ENCODE peak calls at places on chromosomes 11 and 22, in five cellular contexts. K, L, B, W and D are unnamed samples.

GRCh38 chr11:9462172-9462799 is 1.5 kb downstream of the ZNF143 start:
- DNase-seq in K (no peak), L (peak), B (no peak), W (no peak), D (no peak)

GRCh38 chr22:29117799-29118477 is 45.1 kb downstream of the KREMEN1 start:
- DNase-seq in K (no peak), L (peak), B (no peak), W (no peak), D (no peak)

GRCh38 chr22:26527167-26527566 is 14.9 kb upstream of the TFIP11 start:
- DNase-seq in K (no peak), L (no peak), B (no peak), W (no peak), D (no peak)

GRCh38 chr11:128802358-128802981 is 64.6 kb downstream of the KCNJ1 start:
- DNase-seq in K (no peak), L (no peak), B (no peak), W (peak), D (no peak)

GRCh38 chr11:107858217-107859070 is at the start of gene SLC35F2:
- DNase-seq in K (peak), L (peak), B (peak), W (peak), D (no peak)

GRCh38 chr11:44564653-44565007 is 833 bp upstream of the CD82 start:
- DNase-seq in K (peak), L (peak), B (peak), W (peak), D (peak)

GRCh38 chr11:31974737-31975136 is 116.1 kb upstream of the RCN1 start:
- DNase-seq in K (no peak), L (peak), B (no peak), W (no peak), D (no peak)

GRCh38 chr22:50438305-50439275 is 36.2 kb downstream of the SBF1 start:
- DNase-seq in K (no peak), L (no peak), B (no peak), W (no peak), D (no peak)

GRCh38 chr22:46842606-46843005 is 80.2 kb downstream of the TBC1D22A start:
- DNase-seq in K (no peak), L (no peak), B (no peak), W (no peak), D (no peak)

GRCh38 chr11:92642146-92642919 is 327.1 kb upstream of the MTNR1B start:
- DNase-seq in K (no peak), L (no peak), B (no peak), W (no peak), D (no peak)

GRCh38 chr11:64877390-64878222 is 815 bp downstream of the EHD1 start:
- DNase-seq in K (no peak), L (no peak), B (peak), W (no peak), D (no peak)

GRCh38 chr11:114892381-114893197 is 214.3 kb downstream of the NXPE2 start:
- DNase-seq in K (no peak), L (no peak), B (no peak), W (no peak), D (no peak)

GRCh38 chr22:36220457-36220921 is 18.8 kb downstream of the APOL2 start:
- DNase-seq in K (peak), L (peak), B (peak), W (peak), D (no peak)

GRCh38 chr11:44842219-44842618 is 108.5 kb downstream of the TP53I11 start:
- DNase-seq in K (peak), L (peak), B (no peak), W (no peak), D (peak)

GRCh38 chr11:124633355-124633754 is 10.7 kb downstream of the TBRG1 start:
- DNase-seq in K (no peak), L (peak), B (no peak), W (no peak), D (no peak)

GRCh38 chr11:42595856-42596255 is 715.9 kb upstream of the API5 start:
- DNase-seq in K (no peak), L (no peak), B (no peak), W (no peak), D (no peak)

GRCh38 chr22:38751422-38752346 is 4.1 kb downstream of the SUN2 start:
- DNase-seq in K (no peak), L (no peak), B (no peak), W (no peak), D (no peak)

GRCh38 chr11:62370743-62371440 is 33.6 kb downstream of the ASRGL1 start:
- DNase-seq in K (no peak), L (no peak), B (no peak), W (peak), D (no peak)

GRCh38 chr11:77842451-77843121 is 21.6 kb downstream of the AAMDC start:
- DNase-seq in K (no peak), L (peak), B (no peak), W (no peak), D (no peak)

GRCh38 chr11:82521427-82521826 is 212.2 kb downstream of the FAM181B start:
- DNase-seq in K (no peak), L (no peak), B (no peak), W (no peak), D (no peak)

GRCh38 chr11:103266167-103266831 is 157.1 kb downstream of the DYNC2H1 start:
- DNase-seq in K (no peak), L (no peak), B (no peak), W (no peak), D (no peak)

GRCh38 chr11:23311986-23312940 is 452.0 kb upstream of the CCDC179 start:
- DNase-seq in K (peak), L (peak), B (no peak), W (no peak), D (no peak)

GRCh38 chr11:103901656-103902055 is 134.8 kb upstream of the DDI1 start:
- DNase-seq in K (no peak), L (peak), B (no peak), W (no peak), D (no peak)

GRCh38 chr11:111409915-111410314 is 30.8 kb upstream of the POU2AF1 start:
- DNase-seq in K (no peak), L (no peak), B (no peak), W (no peak), D (no peak)

GRCh38 chr22:37909756-37910155 is 3.7 kb downstream of the MICALL1 start:
- DNase-seq in K (no peak), L (no peak), B (no peak), W (no peak), D (no peak)

GRCh38 chr11:80204021-80204420 is 763.2 kb upstream of the TENM4 start:
- DNase-seq in K (no peak), L (no peak), B (no peak), W (no peak), D (no peak)

GRCh38 chr22:46580940-46581579 is 39.1 kb upstream of the GRAMD4 start:
- DNase-seq in K (no peak), L (no peak), B (no peak), W (no peak), D (no peak)

GRCh38 chr11:114195981-114196731 is 100.0 kb upstream of the NNMT start:
- DNase-seq in K (no peak), L (no peak), B (no peak), W (no peak), D (no peak)

GRCh38 chr11:71947498-71947897 is 18.7 kb downstream of the RNF121 start:
- DNase-seq in K (no peak), L (no peak), B (no peak), W (no peak), D (no peak)

GRCh38 chr11:692824-693414 is 2.1 kb downstream of the DEAF1 start:
- DNase-seq in K (no peak), L (no peak), B (no peak), W (no peak), D (no peak)

GRCh38 chr11:124951341-124951740 is 2.7 kb upstream of the CCDC15 start:
- DNase-seq in K (no peak), L (no peak), B (no peak), W (no peak), D (no peak)

GRCh38 chr22:17869285-17870096 is 95.2 kb upstream of the BID start:
- DNase-seq in K (no peak), L (no peak), B (no peak), W (no peak), D (no peak)

GRCh38 chr11:72813740-72814138 is 472 bp upstream of the ATG16L2 start:
- DNase-seq in K (peak), L (peak), B (peak), W (peak), D (no peak)

GRCh38 chr11:13962562-13963168 is at the start of gene SPON1:
- DNase-seq in K (peak), L (peak), B (peak), W (peak), D (no peak)

GRCh38 chr11:96159968-96160367 is 183.0 kb downstream of the MAML2 start:
- DNase-seq in K (no peak), L (no peak), B (no peak), W (no peak), D (no peak)

GRCh38 chr11:119323532-119324033 is 6.7 kb upstream of the MCAM start:
- DNase-seq in K (peak), L (peak), B (peak), W (peak), D (no peak)

GRCh38 chr11:58525037-58525614 is 17.2 kb upstream of the OR5B21 start:
- DNase-seq in K (no peak), L (no peak), B (no peak), W (no peak), D (no peak)

GRCh38 chr11:102469196-102469821 is 16.7 kb upstream of the TMEM123 start:
- DNase-seq in K (no peak), L (peak), B (no peak), W (no peak), D (no peak)

DNA sequence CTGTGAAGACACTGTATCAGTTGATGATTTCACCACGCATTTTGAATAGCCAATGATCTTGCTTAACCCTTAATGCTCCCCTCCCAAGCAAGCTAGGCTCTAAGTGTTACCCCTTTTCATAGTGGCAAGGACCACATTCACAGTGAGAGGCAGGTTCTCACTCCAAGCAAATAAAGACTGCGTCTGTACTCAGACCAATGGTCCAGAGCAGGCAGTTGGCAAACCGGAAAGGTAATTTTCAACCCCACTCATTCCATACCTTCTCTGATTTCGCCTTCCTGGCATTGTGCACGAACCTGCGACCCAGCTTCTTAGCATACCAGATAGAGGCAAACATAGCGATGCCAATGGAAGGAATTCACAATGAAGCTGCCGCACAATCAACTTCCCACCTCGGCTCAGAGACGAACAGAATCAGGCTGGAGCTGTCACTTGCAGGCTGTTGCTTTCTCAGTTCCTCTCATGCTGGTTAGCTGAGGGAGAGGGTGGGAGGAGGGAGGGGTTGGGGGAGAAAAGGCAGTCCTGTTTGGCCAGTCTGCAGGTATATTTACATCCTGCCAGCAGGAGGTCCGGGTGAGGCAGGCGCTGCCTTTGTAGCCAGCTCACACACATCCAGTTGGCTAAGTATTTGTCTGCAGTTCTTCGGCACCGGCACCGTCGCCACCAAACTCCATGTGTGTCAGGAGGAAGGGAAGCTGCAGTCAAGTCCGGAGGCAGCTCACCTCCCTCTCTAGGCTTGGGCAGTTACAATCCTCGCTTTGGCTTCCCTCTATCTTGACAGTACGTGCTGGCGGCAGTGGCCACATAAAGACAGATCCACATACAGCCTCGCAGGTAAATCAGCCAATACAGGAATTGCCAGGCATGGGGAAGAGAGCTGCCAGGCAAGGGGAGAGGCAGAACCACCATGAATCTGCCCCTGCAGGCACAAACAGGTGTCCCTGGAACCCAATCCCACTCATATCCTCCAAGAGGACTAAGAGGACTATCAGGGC is 1151.3 kb upstream of the CCDC90B start:
- DNase-seq in K (no peak), L (no peak), B (no peak), W (peak), D (no peak)
- H3K27ac ChIP-seq in K (no peak), L (no peak), B (no peak), W (no peak), D (no peak)

GRCh38 chr11:10902301-10902700 is 44.4 kb upstream of the ZBED5 start:
- DNase-seq in K (no peak), L (no peak), B (no peak), W (no peak), D (no peak)

GRCh38 chr11:10899542-10899830 is 41.6 kb upstream of the ZBED5 start:
- DNase-seq in K (no peak), L (no peak), B (peak), W (no peak), D (no peak)

GRCh38 chr11:10898763-10899541 is 41.1 kb upstream of the ZBED5 start:
- DNase-seq in K (no peak), L (no peak), B (no peak), W (no peak), D (no peak)

GRCh38 chr11:10902756-10903155 is 44.9 kb upstream of the ZBED5 start:
- DNase-seq in K (no peak), L (no peak), B (no peak), W (no peak), D (no peak)

DNA sequence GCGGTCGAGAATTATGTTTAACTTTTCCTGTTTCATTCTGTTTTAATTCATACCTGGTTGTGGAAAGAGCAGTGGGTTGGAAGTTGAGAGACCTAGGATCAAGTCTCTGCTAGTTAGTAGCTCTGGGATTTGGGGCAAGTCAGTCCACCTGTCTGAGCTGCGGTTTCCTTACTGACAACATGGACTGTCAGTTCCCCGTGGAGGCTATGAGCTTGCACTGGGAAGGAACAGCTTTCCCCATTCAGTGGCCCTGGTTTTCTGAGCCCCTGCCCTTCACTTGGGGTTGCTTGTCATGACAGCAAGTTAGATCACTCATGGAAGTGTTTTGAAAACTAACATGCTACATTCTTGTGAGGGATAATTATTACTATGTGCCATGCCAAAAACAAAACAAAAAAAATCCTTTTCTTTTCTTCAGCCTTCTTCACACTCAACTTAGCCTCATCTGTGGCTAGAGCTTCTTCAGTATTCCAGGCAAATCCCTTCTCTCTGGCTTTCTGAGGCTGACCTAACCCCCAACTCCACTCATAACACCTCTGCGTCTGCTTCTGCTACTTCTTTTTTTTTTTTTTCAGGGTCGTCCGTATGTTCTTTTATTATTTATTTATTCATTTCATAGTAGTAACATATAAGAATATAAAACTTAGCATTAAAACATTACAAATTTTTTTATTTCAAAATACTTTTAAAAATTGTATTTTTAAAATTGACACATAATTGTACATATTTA is 43.0 kb upstream of the ZBED5 start:
- DNase-seq in K (no peak), L (peak), B (no peak), W (no peak), D (no peak)
- H3K27ac ChIP-seq in K (peak), L (peak), B (peak), W (no peak), D (peak)

GRCh38 chr11:19027829-19028595 is 32.5 kb downstream of the MRGPRX2 start:
- DNase-seq in K (peak), L (peak), B (no peak), W (no peak), D (no peak)
- H3K27ac ChIP-seq in K (no peak), L (no peak), B (no peak), W (no peak), D (no peak)

GRCh38 chr11:120344302-120345004 is 8.2 kb downstream of the ARHGEF12 start:
- DNase-seq in K (peak), L (peak), B (no peak), W (no peak), D (no peak)
- H3K27ac ChIP-seq in K (no peak), L (no peak), B (no peak), W (no peak), D (no peak)

DNA sequence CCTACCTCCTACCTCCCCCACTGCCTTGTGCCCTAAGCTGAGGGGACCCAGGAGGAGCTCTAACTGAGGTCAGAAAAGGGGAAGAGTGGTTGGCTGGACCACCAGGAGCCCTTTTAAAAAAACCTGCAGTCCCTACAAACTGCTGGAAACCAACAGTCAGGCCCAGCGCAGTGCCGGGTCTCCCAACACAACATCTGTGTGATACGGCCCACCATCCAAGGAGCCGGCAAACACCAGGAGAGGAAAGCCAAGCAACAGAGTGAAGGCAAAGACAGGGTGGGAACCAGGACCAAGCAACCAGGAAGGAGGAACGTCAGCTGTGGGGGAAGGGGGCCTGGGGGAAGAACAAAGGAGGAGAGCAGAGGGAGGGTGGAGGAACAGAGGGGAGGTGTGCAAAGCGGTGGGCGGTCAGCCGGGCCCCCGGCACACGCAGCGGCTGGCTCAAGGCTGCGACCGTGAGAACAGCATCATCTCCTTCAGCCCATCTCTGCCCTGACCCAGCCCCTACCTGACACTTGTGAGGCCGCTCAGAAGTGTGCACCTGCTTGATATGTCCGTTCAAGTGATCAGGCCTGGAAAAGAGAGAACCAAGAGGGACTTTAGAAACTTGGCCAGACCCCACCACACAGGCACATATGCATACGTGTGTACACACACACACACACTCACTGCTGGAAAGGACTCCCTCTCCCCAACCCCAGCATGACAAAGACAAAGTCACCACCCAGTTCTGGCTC is 3.6 kb downstream of the PATZ1 start:
- DNase-seq in K (no peak), L (no peak), B (no peak), W (no peak), D (no peak)
- H3K27ac ChIP-seq in K (no peak), L (no peak), B (peak), W (peak), D (no peak)

DNA sequence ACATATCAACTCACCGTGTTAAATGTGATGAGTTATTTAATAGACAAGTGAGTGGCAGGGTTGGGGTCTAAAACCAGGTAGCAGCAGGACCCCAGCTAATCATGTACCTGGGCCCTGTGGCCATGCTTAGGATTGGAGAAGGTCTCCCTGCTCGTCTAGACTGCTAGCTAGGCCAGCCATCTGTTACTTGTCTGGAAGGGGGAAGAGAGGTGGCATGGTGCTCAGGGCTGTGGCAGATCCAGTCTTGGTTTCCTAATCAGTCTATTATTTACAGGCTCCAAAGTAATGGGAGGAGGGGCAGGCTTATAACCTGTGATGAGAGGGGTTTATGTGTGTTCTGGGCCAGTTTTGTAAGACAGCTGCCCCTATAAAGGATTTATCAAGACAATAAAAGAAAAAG is 105.9 kb downstream of the NTM start:
- DNase-seq in K (no peak), L (no peak), B (no peak), W (no peak), D (no peak)
- H3K27ac ChIP-seq in K (no peak), L (no peak), B (no peak), W (no peak), D (no peak)

DNA sequence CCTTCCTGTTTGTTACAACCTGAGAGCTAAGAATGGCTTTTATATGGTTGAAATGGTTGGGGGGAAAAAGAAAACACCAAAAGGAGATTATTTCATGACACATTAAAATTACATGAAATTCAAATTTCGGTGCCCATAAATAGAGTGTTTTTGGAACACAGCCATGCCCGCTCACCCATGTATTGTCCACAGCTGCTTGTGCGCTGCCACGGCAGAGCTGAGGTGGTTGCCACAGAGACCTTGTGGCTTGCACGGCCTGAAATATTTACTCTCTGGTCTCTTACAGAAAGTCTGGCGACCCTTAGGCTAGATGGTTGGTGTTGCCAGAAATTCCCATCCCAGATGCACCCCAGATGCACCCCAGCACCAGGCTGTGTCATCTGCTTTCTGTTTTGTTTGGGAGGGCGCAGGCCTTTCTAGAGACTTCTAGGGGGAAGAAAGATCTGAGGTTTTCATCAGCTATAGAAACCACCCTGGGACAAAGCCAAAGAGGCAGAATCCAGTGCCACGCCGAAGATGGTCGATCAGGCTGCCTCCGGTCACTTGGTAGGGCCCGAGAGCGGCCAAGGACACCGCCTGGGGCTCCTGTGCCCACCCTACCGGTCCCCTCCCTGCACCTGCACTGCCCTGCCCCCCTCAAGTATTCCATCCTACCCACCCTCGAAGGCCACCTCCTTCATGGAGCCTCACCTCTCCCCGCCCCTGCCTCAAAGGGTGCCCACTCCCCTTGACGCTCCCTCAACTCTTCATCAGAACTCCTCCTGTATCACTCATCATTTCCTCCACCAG is 80.2 kb downstream of the DSCAML1 start:
- DNase-seq in K (no peak), L (no peak), B (no peak), W (no peak), D (no peak)
- H3K27ac ChIP-seq in K (no peak), L (no peak), B (no peak), W (no peak), D (no peak)